ENCODE peak calls at places on chromosome 4, in ten cellular contexts. One of them, this sample, is unnamed.

GRCh38 chr4:86223472-86223871 is 136.4 kb downstream of the MAPK10 start:
- DNase-seq in AG10803: peak
- DNase-seq in right atrium auricular region: no peak
- DNase-seq in cardiac fibroblast: peak
- DNase-seq in kidney: no peak
- DNase-seq in mammary epithelial cell: peak
- DNase-seq in AG09309: peak
- DNase-seq in adipocyte: peak
- DNase-seq in adrenal gland: no peak
- DNase-seq in astrocyte of the spinal cord: peak
- DNase-seq in this sample: peak

GRCh38 chr4:17273047-17273446 is 238.8 kb downstream of the QDPR start:
- DNase-seq in adrenal gland: no peak
- DNase-seq in right atrium auricular region: no peak
- DNase-seq in kidney: no peak
- DNase-seq in AG09309: no peak
- DNase-seq in cardiac fibroblast: peak
- DNase-seq in astrocyte of the spinal cord: no peak
- DNase-seq in mammary epithelial cell: no peak
- DNase-seq in AG10803: peak
- DNase-seq in adipocyte: peak
- DNase-seq in this sample: no peak

GRCh38 chr4:25110653-25111329 is 49.5 kb downstream of the SEPSECS start:
- DNase-seq in mammary epithelial cell: no peak
- DNase-seq in adipocyte: no peak
- DNase-seq in adrenal gland: no peak
- DNase-seq in AG10803: no peak
- DNase-seq in kidney: no peak
- DNase-seq in cardiac fibroblast: no peak
- DNase-seq in AG09309: no peak
- DNase-seq in right atrium auricular region: no peak
- DNase-seq in astrocyte of the spinal cord: no peak
- DNase-seq in this sample: no peak

GRCh38 chr4:22987861-22988260 is 295.1 kb downstream of the GBA3 start:
- DNase-seq in mammary epithelial cell: peak
- DNase-seq in AG10803: peak
- DNase-seq in astrocyte of the spinal cord: peak
- DNase-seq in adrenal gland: no peak
- DNase-seq in kidney: no peak
- DNase-seq in adipocyte: no peak
- DNase-seq in cardiac fibroblast: no peak
- DNase-seq in AG09309: no peak
- DNase-seq in right atrium auricular region: no peak
- DNase-seq in this sample: peak

GRCh38 chr4:52094746-52095145 is 43.6 kb downstream of the SPATA18 start:
- DNase-seq in adrenal gland: no peak
- DNase-seq in adipocyte: no peak
- DNase-seq in cardiac fibroblast: no peak
- DNase-seq in AG09309: no peak
- DNase-seq in kidney: no peak
- DNase-seq in AG10803: no peak
- DNase-seq in astrocyte of the spinal cord: no peak
- DNase-seq in right atrium auricular region: no peak
- DNase-seq in mammary epithelial cell: no peak
- DNase-seq in this sample: no peak

GRCh38 chr4:124499266-124499665 is 213.3 kb downstream of the ANKRD50 start:
- DNase-seq in cardiac fibroblast: peak
- DNase-seq in AG09309: no peak
- DNase-seq in mammary epithelial cell: no peak
- DNase-seq in right atrium auricular region: no peak
- DNase-seq in kidney: no peak
- DNase-seq in adrenal gland: no peak
- DNase-seq in astrocyte of the spinal cord: peak
- DNase-seq in adipocyte: no peak
- DNase-seq in AG10803: no peak
- DNase-seq in this sample: peak

GRCh38 chr4:25020240-25020639 is 10.5 kb downstream of the LGI2 start:
- DNase-seq in mammary epithelial cell: peak
- DNase-seq in AG09309: peak
- DNase-seq in kidney: no peak
- DNase-seq in adipocyte: peak
- DNase-seq in AG10803: peak
- DNase-seq in cardiac fibroblast: peak
- DNase-seq in adrenal gland: no peak
- DNase-seq in right atrium auricular region: no peak
- DNase-seq in astrocyte of the spinal cord: no peak
- DNase-seq in this sample: peak

GRCh38 chr4:96016615-96017299 is 176.9 kb downstream of the PDHA2 start:
- DNase-seq in kidney: no peak
- DNase-seq in AG10803: no peak
- DNase-seq in mammary epithelial cell: peak
- DNase-seq in astrocyte of the spinal cord: peak
- DNase-seq in AG09309: no peak
- DNase-seq in adrenal gland: no peak
- DNase-seq in adipocyte: peak
- DNase-seq in right atrium auricular region: no peak
- DNase-seq in cardiac fibroblast: peak
- DNase-seq in this sample: peak

GRCh38 chr4:7974425-7974824 is 34.8 kb upstream of the AFAP1 start:
- DNase-seq in AG10803: no peak
- DNase-seq in adrenal gland: no peak
- DNase-seq in AG09309: no peak
- DNase-seq in mammary epithelial cell: no peak
- DNase-seq in cardiac fibroblast: no peak
- DNase-seq in astrocyte of the spinal cord: no peak
- DNase-seq in right atrium auricular region: no peak
- DNase-seq in kidney: no peak
- DNase-seq in adipocyte: no peak
- DNase-seq in this sample: no peak

GRCh38 chr4:179750374-179750773 is 2308.1 kb upstream of the AGA start:
- DNase-seq in kidney: no peak
- DNase-seq in adrenal gland: no peak
- DNase-seq in right atrium auricular region: no peak
- DNase-seq in mammary epithelial cell: no peak
- DNase-seq in astrocyte of the spinal cord: peak
- DNase-seq in AG10803: no peak
- DNase-seq in cardiac fibroblast: no peak
- DNase-seq in AG09309: no peak
- DNase-seq in adipocyte: no peak
- DNase-seq in this sample: no peak

GRCh38 chr4:8149664-8150063 is 8.9 kb downstream of the ABLIM2 start:
- DNase-seq in kidney: no peak
- DNase-seq in AG09309: no peak
- DNase-seq in AG10803: no peak
- DNase-seq in right atrium auricular region: no peak
- DNase-seq in cardiac fibroblast: no peak
- DNase-seq in adipocyte: no peak
- DNase-seq in adrenal gland: no peak
- DNase-seq in mammary epithelial cell: no peak
- DNase-seq in astrocyte of the spinal cord: no peak
- DNase-seq in this sample: no peak

GRCh38 chr4:2462218-2462991 is 6.5 kb upstream of the RNF4 start:
- DNase-seq in adrenal gland: peak
- DNase-seq in right atrium auricular region: no peak
- DNase-seq in mammary epithelial cell: peak
- DNase-seq in AG10803: peak
- DNase-seq in astrocyte of the spinal cord: peak
- DNase-seq in AG09309: no peak
- DNase-seq in cardiac fibroblast: peak
- DNase-seq in kidney: peak
- DNase-seq in adipocyte: peak
- DNase-seq in this sample: peak

GRCh38 chr4:1502976-1503375 is 96.7 kb upstream of the NKX1-1 start:
- DNase-seq in astrocyte of the spinal cord: no peak
- DNase-seq in AG09309: no peak
- DNase-seq in mammary epithelial cell: no peak
- DNase-seq in right atrium auricular region: no peak
- DNase-seq in AG10803: no peak
- DNase-seq in adrenal gland: no peak
- DNase-seq in adipocyte: no peak
- DNase-seq in kidney: peak
- DNase-seq in cardiac fibroblast: no peak
- DNase-seq in this sample: no peak

GRCh38 chr4:94926936-94927335 is 169.2 kb downstream of the BMPR1B start:
- DNase-seq in astrocyte of the spinal cord: no peak
- DNase-seq in AG09309: no peak
- DNase-seq in mammary epithelial cell: no peak
- DNase-seq in right atrium auricular region: no peak
- DNase-seq in kidney: no peak
- DNase-seq in cardiac fibroblast: no peak
- DNase-seq in AG10803: no peak
- DNase-seq in adipocyte: no peak
- DNase-seq in adrenal gland: no peak
- DNase-seq in this sample: no peak

GRCh38 chr4:135269125-135269772 is 1067.7 kb upstream of the PABPC4L start:
- DNase-seq in astrocyte of the spinal cord: no peak
- DNase-seq in AG10803: no peak
- DNase-seq in adrenal gland: no peak
- DNase-seq in kidney: no peak
- DNase-seq in right atrium auricular region: no peak
- DNase-seq in adipocyte: no peak
- DNase-seq in AG09309: no peak
- DNase-seq in mammary epithelial cell: no peak
- DNase-seq in cardiac fibroblast: no peak
- DNase-seq in this sample: no peak
- H3K4me3 ChIP-seq in astrocyte of the spinal cord: no peak
- H3K4me3 ChIP-seq in AG10803: no peak
- H3K4me3 ChIP-seq in adrenal gland: no peak
- H3K4me3 ChIP-seq in kidney: no peak
- H3K4me3 ChIP-seq in right atrium auricular region: no peak
- H3K4me3 ChIP-seq in adipocyte: no peak
- H3K4me3 ChIP-seq in AG09309: no peak
- H3K4me3 ChIP-seq in mammary epithelial cell: no peak
- H3K4me3 ChIP-seq in cardiac fibroblast: no peak
- H3K4me3 ChIP-seq in this sample: no peak

GRCh38 chr4:76589402-76589801 is 154.4 kb downstream of the SHROOM3 start:
- DNase-seq in AG10803: peak
- DNase-seq in cardiac fibroblast: peak
- DNase-seq in kidney: no peak
- DNase-seq in mammary epithelial cell: peak
- DNase-seq in adipocyte: peak
- DNase-seq in adrenal gland: no peak
- DNase-seq in astrocyte of the spinal cord: peak
- DNase-seq in AG09309: peak
- DNase-seq in right atrium auricular region: no peak
- DNase-seq in this sample: peak
- H3K4me3 ChIP-seq in AG10803: no peak
- H3K4me3 ChIP-seq in cardiac fibroblast: no peak
- H3K4me3 ChIP-seq in kidney: no peak
- H3K4me3 ChIP-seq in mammary epithelial cell: no peak
- H3K4me3 ChIP-seq in adipocyte: no peak
- H3K4me3 ChIP-seq in adrenal gland: no peak
- H3K4me3 ChIP-seq in astrocyte of the spinal cord: no peak
- H3K4me3 ChIP-seq in AG09309: no peak
- H3K4me3 ChIP-seq in right atrium auricular region: no peak
- H3K4me3 ChIP-seq in this sample: no peak

GRCh38 chr4:143714290-143714625 is 13.8 kb upstream of the FREM3 start:
- DNase-seq in adipocyte: no peak
- DNase-seq in AG10803: no peak
- DNase-seq in astrocyte of the spinal cord: no peak
- DNase-seq in right atrium auricular region: no peak
- DNase-seq in kidney: no peak
- DNase-seq in cardiac fibroblast: no peak
- DNase-seq in adrenal gland: no peak
- DNase-seq in mammary epithelial cell: no peak
- DNase-seq in AG09309: no peak
- DNase-seq in this sample: no peak
- H3K4me3 ChIP-seq in adipocyte: no peak
- H3K4me3 ChIP-seq in AG10803: no peak
- H3K4me3 ChIP-seq in astrocyte of the spinal cord: no peak
- H3K4me3 ChIP-seq in right atrium auricular region: no peak
- H3K4me3 ChIP-seq in kidney: no peak
- H3K4me3 ChIP-seq in cardiac fibroblast: no peak
- H3K4me3 ChIP-seq in adrenal gland: no peak
- H3K4me3 ChIP-seq in mammary epithelial cell: no peak
- H3K4me3 ChIP-seq in AG09309: no peak
- H3K4me3 ChIP-seq in this sample: no peak

DNA sequence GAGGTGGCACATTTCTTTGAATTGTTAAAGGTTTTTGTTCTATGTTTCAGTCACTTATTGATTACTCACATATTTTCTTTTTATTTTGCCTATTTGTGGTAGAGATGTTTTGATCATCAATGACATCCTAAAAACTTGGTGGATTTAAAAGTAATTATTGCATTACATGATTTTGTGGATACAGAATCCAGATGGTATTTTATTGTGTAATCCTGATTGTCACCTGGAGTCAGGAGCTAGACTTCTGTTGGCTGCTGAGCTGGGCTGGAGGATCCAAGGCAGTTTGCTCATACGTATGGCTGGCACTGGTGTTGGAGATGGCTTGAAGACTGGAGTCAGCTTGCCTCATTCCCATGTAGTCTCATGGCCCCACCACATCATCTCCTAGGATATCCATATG is 1009.6 kb upstream of the PCDH7 start:
- DNase-seq in cardiac fibroblast: no peak
- DNase-seq in AG10803: no peak
- DNase-seq in adrenal gland: no peak
- DNase-seq in mammary epithelial cell: no peak
- DNase-seq in AG09309: no peak
- DNase-seq in adipocyte: peak
- DNase-seq in astrocyte of the spinal cord: no peak
- DNase-seq in right atrium auricular region: no peak
- DNase-seq in kidney: no peak
- DNase-seq in this sample: no peak
- H3K4me3 ChIP-seq in cardiac fibroblast: no peak
- H3K4me3 ChIP-seq in AG10803: no peak
- H3K4me3 ChIP-seq in adrenal gland: no peak
- H3K4me3 ChIP-seq in mammary epithelial cell: no peak
- H3K4me3 ChIP-seq in AG09309: no peak
- H3K4me3 ChIP-seq in adipocyte: no peak
- H3K4me3 ChIP-seq in astrocyte of the spinal cord: no peak
- H3K4me3 ChIP-seq in right atrium auricular region: no peak
- H3K4me3 ChIP-seq in kidney: no peak
- H3K4me3 ChIP-seq in this sample: no peak

This sample was measured in fibroblast of pulmonary artery.